ENCODE peak calls at places on chromosomes 12 and 14, in four cellular contexts. W, R, D and M are unnamed samples.

GRCh38 chr12:112169086-112169872 is 43.9 kb downstream of the TRAFD1 start:
- DNase-seq in W (no peak), R (no peak), D (no peak), M (no peak)

GRCh38 chr14:80150301-80150700 is 61.0 kb downstream of the DIO2 start:
- DNase-seq in W (no peak), R (no peak), D (no peak), M (no peak)

GRCh38 chr14:68520637-68521556 is 272.0 kb downstream of the ZFP36L1 start:
- DNase-seq in W (no peak), R (no peak), D (no peak), M (no peak)

GRCh38 chr14:97056086-97056485 is 258.9 kb downstream of the VRK1 start:
- DNase-seq in W (no peak), R (no peak), D (no peak), M (no peak)

GRCh38 chr14:62745496-62745895 is 299.8 kb downstream of the KCNH5 start:
- DNase-seq in W (no peak), R (no peak), D (no peak), M (no peak)

GRCh38 chr12:131281016-131281415 is 327.3 kb downstream of the ADGRD1 start:
- DNase-seq in W (no peak), R (no peak), D (no peak), M (no peak)

GRCh38 chr12:64473176-64473575 is 21.3 kb downstream of the TBK1 start:
- DNase-seq in W (no peak), R (no peak), D (no peak), M (no peak)

GRCh38 chr12:30836656-30837445 is 82.1 kb upstream of the CAPRIN2 start:
- DNase-seq in W (no peak), R (no peak), D (no peak), M (no peak)

GRCh38 chr12:92275443-92276154 is 130.0 kb upstream of the BTG1 start:
- DNase-seq in W (no peak), R (no peak), D (no peak), M (peak; percentile 35)

GRCh38 chr14:85250369-85250768 is 279.6 kb upstream of the FLRT2 start:
- DNase-seq in W (no peak), R (no peak), D (no peak), M (no peak)

GRCh38 chr14:68199465-68200145 is 380.0 kb downstream of the RAD51B start:
- DNase-seq in W (no peak), R (no peak), D (no peak), M (no peak)

GRCh38 chr12:66168410-66168809 is 1.4 kb downstream of the TMBIM4 start:
- DNase-seq in W (no peak), R (peak; percentile 54), D (no peak), M (no peak)

GRCh38 chr12:64669270-64669842 is 59.1 kb downstream of the RASSF3 start:
- DNase-seq in W (no peak), R (peak; percentile 66), D (peak; percentile 73), M (peak; percentile 27)

GRCh38 chr12:64457923-64458322 is 6.0 kb downstream of the TBK1 start:
- DNase-seq in W (no peak), R (no peak), D (no peak), M (no peak)

GRCh38 chr12:110165540-110166159 is 41.5 kb downstream of the IFT81 start:
- DNase-seq in W (peak; percentile 18), R (no peak), D (peak; percentile 26), M (no peak)

GRCh38 chr12:52494518-52494917 is 1.5 kb upstream of the KRT6A start:
- DNase-seq in W (no peak), R (no peak), D (no peak), M (no peak)

GRCh38 chr12:52496054-52496453 is 3.0 kb upstream of the KRT6A start:
- DNase-seq in W (no peak), R (no peak), D (no peak), M (no peak)

GRCh38 chr12:52496590-52497071 is 3.6 kb upstream of the KRT6A start:
- DNase-seq in W (no peak), R (no peak), D (no peak), M (no peak)

GRCh38 chr12:52494100-52494499 is 1.0 kb upstream of the KRT6A start:
- DNase-seq in W (no peak), R (no peak), D (no peak), M (no peak)

GRCh38 chr12:52495385-52495784 is 2.3 kb upstream of the KRT6A start:
- DNase-seq in W (no peak), R (peak; percentile 20), D (no peak), M (no peak)
- TF ChIP-seq SPI1 in W (no peak), R (no peak), D (no peak), M (no peak)

DNA sequence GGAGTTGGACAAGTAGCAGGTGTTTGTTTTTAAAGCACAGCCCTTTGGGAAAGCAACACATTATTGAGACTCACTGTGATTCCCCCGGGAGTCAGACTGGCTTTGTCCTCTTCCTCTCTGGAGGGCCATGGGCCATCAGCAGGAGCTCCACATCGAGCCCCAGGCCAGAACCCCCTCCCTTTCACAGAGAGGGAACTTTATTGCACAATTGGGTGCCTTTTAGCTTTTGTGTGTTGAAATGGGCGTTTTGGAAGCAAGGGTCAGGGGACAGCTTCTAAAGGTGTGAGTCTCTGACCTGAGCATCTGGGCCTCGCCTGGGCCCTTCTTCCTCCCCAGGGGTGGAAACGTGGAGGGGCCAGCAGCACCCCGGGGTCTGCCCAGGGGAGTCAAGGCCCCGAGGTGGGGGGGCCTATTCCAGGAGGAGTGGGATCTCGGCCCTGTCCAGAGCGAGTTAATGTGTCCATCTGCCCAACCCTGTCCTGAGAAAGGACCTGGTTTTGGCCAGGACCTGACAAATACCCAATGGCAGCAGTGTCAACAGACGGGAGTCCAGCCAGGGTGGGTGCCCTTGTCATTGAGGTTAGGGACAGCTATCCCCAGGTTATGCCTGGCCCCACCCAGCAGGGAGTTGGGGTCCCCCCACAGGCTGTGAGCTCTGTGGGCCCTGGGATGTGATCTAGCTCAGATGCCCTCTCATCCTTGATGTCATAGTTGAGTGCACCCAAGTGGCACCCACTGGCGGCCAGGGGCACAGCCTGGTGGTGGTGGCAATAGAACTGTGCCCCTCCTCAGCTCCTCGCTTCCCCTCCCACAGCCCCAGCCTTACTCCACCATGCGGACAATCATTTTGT is 37.1 kb downstream of the SLC8B1 start:
- DNase-seq in W (no peak), R (no peak), D (no peak), M (no peak)
- TF ChIP-seq SPI1 in W (no peak), R (no peak), D (no peak), M (no peak)

GRCh38 chr14:34711808-34712712 is 2.3 kb downstream of the CFL2 start:
- DNase-seq in W (no peak), R (no peak), D (no peak), M (no peak)

GRCh38 chr14:34715108-34715863 is 893 bp upstream of the CFL2 start:
- DNase-seq in W (no peak), R (no peak), D (no peak), M (no peak)

GRCh38 chr14:34713122-34713680 is 1.2 kb downstream of the CFL2 start:
- DNase-seq in W (no peak), R (no peak), D (no peak), M (no peak)

GRCh38 chr14:34714320-34715107 is at the start of gene CFL2:
- DNase-seq in W (peak; percentile 87), R (peak; percentile 68), D (no peak), M (peak; percentile 59)

DNA sequence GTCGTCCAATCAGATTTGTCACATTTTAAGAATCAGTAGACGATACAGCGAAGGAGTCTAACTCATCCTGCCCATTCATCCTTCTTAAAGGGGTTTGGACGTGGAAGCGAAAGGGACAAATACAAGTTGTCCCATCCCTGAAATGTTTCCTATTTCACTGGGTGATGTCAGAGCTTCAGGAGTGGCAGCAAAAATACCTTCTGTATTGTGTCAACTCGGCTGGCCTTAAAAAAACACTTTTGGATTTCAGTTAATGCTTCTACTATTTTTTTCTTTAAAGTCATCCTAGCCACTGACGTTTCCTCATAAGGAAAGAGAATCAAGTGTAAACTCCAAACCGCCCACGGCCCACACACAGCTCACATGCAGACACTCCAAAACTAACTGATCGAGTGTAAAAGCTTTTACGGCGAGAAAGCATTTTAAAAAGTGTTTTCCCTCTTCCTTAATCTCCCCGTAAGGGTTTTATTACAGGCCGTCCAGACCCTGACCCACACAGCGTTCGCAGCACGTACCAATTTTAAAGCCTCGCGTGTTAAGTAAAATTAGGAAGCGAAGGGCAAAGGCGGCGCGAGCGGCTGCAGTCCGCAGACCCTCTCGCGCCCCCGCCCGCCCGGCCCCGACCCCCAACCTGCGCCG is 593 bp downstream of the CFL2 start:
- DNase-seq in W (no peak), R (peak; percentile 29), D (no peak), M (peak; percentile 18)
- TF ChIP-seq SPI1 in W (no peak), R (no peak), D (no peak), M (no peak)

DNA sequence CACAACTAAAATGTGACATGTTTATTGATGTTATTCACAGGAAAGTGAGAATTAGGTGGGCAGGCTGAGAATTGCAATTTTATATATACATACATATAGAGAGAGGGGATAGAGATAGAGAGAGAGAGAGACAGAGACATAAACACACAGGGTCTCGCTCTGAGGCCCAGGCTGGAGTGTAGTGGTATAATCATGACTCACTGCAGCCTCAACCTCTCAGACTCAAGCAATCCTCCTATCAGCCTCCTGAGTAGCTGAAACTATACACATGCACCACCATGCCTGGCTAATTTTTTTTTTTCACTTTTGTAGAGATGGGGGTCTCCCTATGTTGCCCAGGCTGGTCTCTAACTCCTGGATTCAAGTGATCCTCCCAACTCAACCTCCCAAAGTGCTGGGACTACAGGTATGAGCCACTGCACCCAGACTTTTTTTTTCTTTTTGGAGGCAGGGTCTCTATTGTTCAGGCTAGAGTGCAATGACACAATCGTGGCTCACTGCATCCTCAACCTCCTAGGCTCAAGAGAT is 49.1 kb downstream of the R3HDM2 start:
- DNase-seq in W (no peak), R (no peak), D (no peak), M (no peak)
- TF ChIP-seq SPI1 in W (no peak), R (no peak), D (no peak), M (no peak)

DNA sequence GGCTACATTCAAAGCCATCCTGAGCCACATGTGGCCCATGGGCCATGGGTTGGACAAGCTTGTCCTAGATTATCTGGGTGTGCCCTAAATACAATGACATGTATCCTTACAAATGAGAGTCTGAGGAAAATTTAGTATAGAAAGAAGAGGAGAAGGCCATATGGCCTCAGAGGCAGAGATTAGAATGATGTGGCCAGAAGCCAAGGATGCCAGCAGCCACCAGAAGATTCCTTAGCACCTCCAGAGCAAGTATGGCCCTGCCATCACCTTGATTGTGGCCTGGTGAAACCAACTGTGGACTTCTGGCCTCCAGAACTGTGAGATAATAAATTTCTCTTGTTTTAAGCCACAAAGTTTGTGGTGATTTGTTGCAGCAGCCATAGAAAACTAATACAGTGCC is 436.9 kb downstream of the RGS6 start:
- DNase-seq in W (no peak), R (no peak), D (no peak), M (no peak)
- TF ChIP-seq SPI1 in W (no peak), R (no peak), D (no peak), M (no peak)

DNA sequence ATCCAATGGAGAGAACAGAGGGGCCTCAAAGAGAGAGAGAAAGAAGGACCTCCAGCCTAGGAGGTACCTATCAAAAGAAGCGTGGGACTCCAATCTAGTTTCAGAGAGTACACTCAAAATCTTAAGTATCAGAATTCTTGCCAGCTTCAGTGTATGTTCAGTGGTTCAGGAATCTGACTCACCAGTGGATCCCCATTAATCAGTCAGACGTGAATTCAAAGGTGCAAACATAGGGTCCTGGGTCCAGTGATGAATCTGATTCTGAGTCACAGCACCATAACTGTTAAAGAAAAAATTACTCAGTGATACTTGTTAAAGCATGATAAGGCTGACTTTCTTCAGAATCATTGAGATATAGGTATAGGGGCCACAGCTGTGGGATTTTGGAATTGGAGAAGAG is 33.2 kb downstream of the ETNK1 start:
- DNase-seq in W (no peak), R (no peak), D (no peak), M (no peak)
- TF ChIP-seq SPI1 in W (no peak), R (no peak), D (no peak), M (no peak)

GRCh38 chr12:88624911-88625310 is 44.6 kb upstream of the KITLG start:
- DNase-seq in W (no peak), R (no peak), D (no peak), M (no peak)
- TF ChIP-seq SPI1 in W (no peak), R (no peak), D (no peak), M (no peak)

GRCh38 chr12:1593232-1594044 is 943 bp downstream of the FBXL14 start:
- DNase-seq in W (no peak), R (peak; percentile 46), D (no peak), M (no peak)
- TF ChIP-seq SPI1 in W (no peak), R (no peak), D (no peak), M (no peak)